ENCODE peak calls at places on chromosomes 4 and X, in eight cellular contexts. A is GM23248; X is CD8-positive, alpha-beta T cell; Q is aorta; Z is right lobe of liver; R is PC-3; N is breast epithelium; M is right cardiac atrium. H is an unnamed sample.

GRCh38 chrX:42107495-42108139 is 184.3 kb upstream of the CASK start:
- DNase-seq in Q (no peak), N (no peak), M (no peak), X (no peak), R (no peak), Z (no peak), A (no peak), H (peak; percentile 46)

GRCh38 chr4:121164291-121164690 is at the start of gene TNIP3:
- DNase-seq in X (no peak), N (no peak), M (no peak), Z (no peak), Q (no peak), R (peak; percentile 5), A (peak; percentile 42), H (no peak)

GRCh38 chr4:160286051-160286450 is 1183.2 kb downstream of the RAPGEF2 start:
- DNase-seq in X (no peak), A (no peak), Q (no peak), R (no peak), Z (no peak), M (no peak), N (no peak), H (no peak)

GRCh38 chrX:96540111-96540631 is 144.5 kb upstream of the DIAPH2 start:
- DNase-seq in Z (no peak), N (no peak), M (no peak), R (no peak), Q (no peak), X (no peak), A (no peak), H (no peak)

GRCh38 chr4:176791591-176792347 is 953 bp downstream of the VEGFC start:
- DNase-seq in N (no peak), X (no peak), R (peak; percentile 38), M (peak; percentile 58), Z (peak; percentile 26), Q (peak; percentile 47), A (peak; percentile 78), H (no peak)

GRCh38 chr4:57131849-57132745 is 21.9 kb upstream of the IGFBP7 start:
- DNase-seq in N (no peak), Z (no peak), A (no peak), Q (no peak), M (no peak), X (no peak), R (peak; percentile 44), H (no peak)

GRCh38 chr4:66048861-66049260 is 378.6 kb upstream of the EPHA5 start:
- DNase-seq in A (no peak), R (no peak), M (no peak), X (no peak), Q (no peak), N (no peak), Z (no peak), H (no peak)

GRCh38 chr4:41693629-41694028 is 54.9 kb downstream of the PHOX2B start:
- DNase-seq in N (no peak), Q (no peak), Z (no peak), X (no peak), M (no peak), R (peak; percentile 54), A (peak; percentile 56), H (no peak)

GRCh38 chrX:39613997-39614679 is 483.6 kb downstream of the BCOR start:
- DNase-seq in M (no peak), A (no peak), Z (peak; percentile 36), R (no peak), Q (no peak), X (peak; percentile 26), N (no peak), H (no peak)

GRCh38 chrX:108511721-108512120 is 72.1 kb downstream of the COL4A5 start:
- DNase-seq in N (no peak), R (peak; percentile 25), X (no peak), M (no peak), Q (no peak), Z (no peak), A (peak; percentile 4), H (no peak)

GRCh38 chr4:180855184-180855583 is 1388.0 kb upstream of the TENM3 start:
- DNase-seq in M (no peak), A (no peak), Z (no peak), Q (no peak), X (no peak), N (no peak), R (no peak), H (no peak)

GRCh38 chr4:36651253-36651652 is 369.8 kb downstream of the DTHD1 start:
- DNase-seq in N (no peak), R (no peak), Z (no peak), X (no peak), A (no peak), M (no peak), Q (no peak), H (peak; percentile 8)

GRCh38 chr4:128707864-128708263 is 101.6 kb upstream of the JADE1 start:
- DNase-seq in A (peak; percentile 82), M (no peak), X (no peak), N (no peak), R (peak; percentile 42), Z (no peak), Q (no peak), H (no peak)

GRCh38 chrX:2692221-2693122 is 1.4 kb downstream of the CD99 start:
- DNase-seq in M (peak; percentile 81), Z (peak; percentile 42), X (no peak), R (peak; percentile 31), A (peak; percentile 70), N (no peak), Q (peak; percentile 72), H (no peak)

GRCh38 chrX:74431807-74432206 is 10.5 kb downstream of the SLC16A2 start:
- DNase-seq in M (no peak), Q (no peak), R (no peak), N (no peak), Z (no peak), A (no peak), X (no peak), H (no peak)

GRCh38 chr4:67871867-67872266 is 11.9 kb downstream of the TMPRSS11D start:
- DNase-seq in Q (no peak), R (peak; percentile 85), Z (no peak), M (no peak), N (no peak), A (peak; percentile 70), X (no peak), H (peak; percentile 30)

GRCh38 chrX:138411048-138411447 is 300.5 kb downstream of the FGF13 start:
- DNase-seq in M (no peak), X (no peak), N (no peak), Z (no peak), R (no peak), Q (no peak), A (no peak), H (no peak)

GRCh38 chr4:16231570-16232252 is 5.4 kb upstream of the TAPT1 start:
- DNase-seq in M (no peak), Q (no peak), Z (no peak), X (no peak), N (no peak), R (no peak), A (peak; percentile 49), H (no peak)

GRCh38 chr4:88008133-88008621 is 742 bp downstream of the PKD2 start:
- DNase-seq in R (peak; percentile 35), Q (peak; percentile 69), N (no peak), M (peak; percentile 74), X (no peak), Z (peak; percentile 50), A (peak; percentile 80), H (no peak)

GRCh38 chr4:8871417-8872401 is at the start of gene HMX1:
- DNase-seq in X (no peak), M (peak; percentile 65), Z (no peak), R (no peak), A (peak; percentile 37), Q (no peak), N (no peak), H (no peak)

GRCh38 chrX:109049903-109050302 is 313.5 kb upstream of the IRS4 start:
- DNase-seq in Z (no peak), M (no peak), A (no peak), N (no peak), Q (no peak), R (no peak), X (no peak), H (no peak)

GRCh38 chr4:1767770-1768366 is 25.2 kb upstream of the FGFR3 start:
- DNase-seq in A (peak; percentile 71), M (peak; percentile 77), N (no peak), X (peak; percentile 39), Q (no peak), Z (no peak), R (no peak), H (no peak)

GRCh38 chrX:38817004-38817703 is 15.9 kb downstream of the MID1IP1 start:
- DNase-seq in A (peak; percentile 24), Q (peak; percentile 66), M (peak; percentile 76), R (peak; percentile 53), Z (peak; percentile 21), X (no peak), N (no peak), H (no peak)

GRCh38 chr4:14169460-14169859 is 541.9 kb upstream of the BOD1L1 start:
- DNase-seq in Z (no peak), R (peak; percentile 45), X (no peak), N (no peak), Q (no peak), A (peak; percentile 52), M (no peak), H (no peak)
- H3K27ac ChIP-seq in Z (no peak overlapping the region), R (peak overlapping the region; percentile 99), X (no peak overlapping the region), N (no peak overlapping the region), Q (no peak overlapping the region), A (peak overlapping the region; percentile 45), M (no peak overlapping the region), H (no peak overlapping the region)

GRCh38 chrX:95076449-95076848 is 1402.4 kb downstream of the FAM133A start:
- DNase-seq in X (no peak), A (peak; percentile 32), M (no peak), N (no peak), Z (no peak), R (peak; percentile 58), Q (no peak), H (no peak)
- H3K27me3 ChIP-seq in X (no peaks in the 10 kb centered on the region), A (no peaks in the 10 kb centered on the region), M (no peaks in the 10 kb centered on the region), N (no peaks in the 10 kb centered on the region), Z (no peaks in the 10 kb centered on the region), R (no peaks in the 10 kb centered on the region), Q (no peaks in the 10 kb centered on the region), H (no peaks in the 10 kb centered on the region)

GRCh38 chr4:185656467-185656890 is 121.2 kb upstream of the PDLIM3 start:
- DNase-seq in A (peak; percentile 59), Z (no peak), R (peak; percentile 4), Q (peak; percentile 80), N (no peak), X (no peak), M (peak; percentile 83), H (no peak)
- H3K4me3 ChIP-seq in A (peak overlapping the region; percentile 39), Z (no peak overlapping the region), R (no peak overlapping the region), Q (peak overlapping the region; percentile 68), N (peak overlapping the region; percentile 29), X (no peak overlapping the region), M (peak overlapping the region; percentile 33), H (no peak overlapping the region)

DNA sequence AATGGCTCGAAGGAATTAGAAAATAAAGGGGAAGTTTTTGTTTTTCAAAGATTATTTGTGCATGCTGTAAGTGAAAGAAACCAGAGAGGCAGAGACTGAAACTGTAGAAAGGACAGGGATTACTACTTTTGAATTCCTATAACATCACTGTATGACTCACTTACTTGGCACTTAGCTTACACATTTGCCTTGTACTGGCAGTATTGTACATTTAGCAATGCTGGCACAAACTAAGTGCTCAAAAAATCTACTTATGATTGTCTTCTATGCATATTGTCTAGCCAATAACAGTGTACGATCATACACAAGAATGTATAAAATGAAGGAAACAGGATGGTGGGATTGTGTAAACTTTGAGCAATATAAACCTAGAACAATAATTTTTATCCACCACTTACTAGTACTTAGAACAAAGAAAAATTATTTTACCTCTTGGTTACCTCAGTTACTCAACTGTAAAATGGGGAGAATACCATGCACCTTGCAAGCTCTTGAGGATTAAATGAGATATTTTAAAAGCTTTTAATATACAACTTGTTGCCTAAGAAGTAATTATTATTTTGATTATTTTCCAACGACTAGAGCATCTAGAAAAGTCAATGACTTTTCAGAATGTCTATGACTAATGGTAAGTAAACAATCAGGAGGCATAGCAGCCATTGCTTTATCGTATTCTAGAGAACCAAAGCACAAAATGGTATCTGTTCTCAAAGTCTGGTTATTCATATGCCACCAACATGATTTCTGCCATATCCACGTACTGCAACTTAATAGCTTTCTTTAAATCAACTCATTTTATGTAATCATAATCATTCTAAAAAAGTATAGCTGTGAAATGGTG is 4.7 kb downstream of the FAM120C start:
- DNase-seq in R (peak; percentile 79), M (no peak), Z (no peak), Q (no peak), X (no peak), A (peak; percentile 80), N (no peak), H (no peak)
- H3K27ac ChIP-seq in R (peak overlapping the region; percentile 44), M (no peak overlapping the region), Z (no peak overlapping the region), Q (no peak overlapping the region), X (no peak overlapping the region), A (peak overlapping the region; percentile 74), N (no peak overlapping the region), H (no peak overlapping the region)